ENCODE peak calls at places on chromosome 4, in four cellular contexts. L, I, A and M are unnamed samples.
A peak's percentile ranks its signal among the peaks of the same experiment; 100 is the strongest.

GRCh38 chr4:41644288-41644914 is 104.1 kb downstream of the PHOX2B start:
- DNase-seq in L (peak; percentile 86), I (peak; percentile 61), A (peak; percentile 57), M (peak; percentile 35)

GRCh38 chr4:150495550-150495949 is 86.4 kb upstream of the MAB21L2 start:
- DNase-seq in L (peak; percentile 3), I (no peak), A (no peak), M (no peak)

GRCh38 chr4:75172551-75172950 is 239.6 kb downstream of the PARM1 start:
- DNase-seq in L (no peak), I (no peak), A (no peak), M (no peak)

GRCh38 chr4:3252831-3253641 is 4.1 kb downstream of the MSANTD1 start:
- DNase-seq in L (no peak), I (peak; percentile 24), A (no peak), M (no peak)

GRCh38 chr4:147860960-147861359 is 129.1 kb downstream of the ARHGAP10 start:
- DNase-seq in L (no peak), I (no peak), A (no peak), M (no peak)

GRCh38 chr4:109559625-109559982 is 442 bp upstream of the MCUB start:
- DNase-seq in L (no peak), I (peak; percentile 40), A (no peak), M (peak; percentile 38)

GRCh38 chr4:105520819-105521790 is 31.3 kb upstream of the ARHGEF38 start:
- DNase-seq in L (peak; percentile 63), I (no peak), A (peak; percentile 42), M (peak; percentile 53)

GRCh38 chr4:6750302-6751221 is 32.0 kb upstream of the KIAA0232 start:
- DNase-seq in L (no peak), I (no peak), A (no peak), M (no peak)

GRCh38 chr4:98527528-98527927 is 130.9 kb downstream of the TSPAN5 start:
- DNase-seq in L (peak; percentile 62), I (no peak), A (no peak), M (no peak)

GRCh38 chr4:33998204-33998603 is 2246.1 kb downstream of the ARAP2 start:
- DNase-seq in L (no peak), I (no peak), A (peak; percentile 4), M (no peak)

GRCh38 chr4:1137850-1138249 is 24.5 kb upstream of the RNF212 start:
- DNase-seq in L (no peak), I (no peak), A (no peak), M (no peak)

GRCh38 chr4:2712261-2712842 is 43.8 kb downstream of the TNIP2 start:
- DNase-seq in L (peak; percentile 20), I (no peak), A (peak; percentile 19), M (no peak)

GRCh38 chr4:78671812-78672440 is 104.2 kb upstream of the BMP2K start:
- DNase-seq in L (no peak), I (no peak), A (no peak), M (no peak)
- H3K27ac ChIP-seq in L (no peak overlapping the region), I (no peak overlapping the region), A (no peak overlapping the region), M (no peak overlapping the region)

GRCh38 chr4:139851639-139852038 is 186.0 kb downstream of the MGST2 start:
- DNase-seq in L (no peak), I (no peak), A (no peak), M (no peak)

GRCh38 chr4:139851133-139851532 is 185.5 kb downstream of the MGST2 start:
- DNase-seq in L (no peak), I (no peak), A (no peak), M (no peak)

GRCh38 chr4:139849219-139849618 is 183.6 kb downstream of the MGST2 start:
- DNase-seq in L (no peak), I (no peak), A (no peak), M (no peak)

GRCh38 chr4:139853309-139853708 is 187.7 kb downstream of the MGST2 start:
- DNase-seq in L (no peak), I (no peak), A (no peak), M (no peak)

GRCh38 chr4:139852612-139853269 is 187.1 kb downstream of the MGST2 start:
- DNase-seq in L (no peak), I (no peak), A (no peak), M (no peak)
- TF ChIP-seq CTCF in L (no peak), I (no peak), A (no peak), M (no peak)

GRCh38 chr4:37632836-37633235 is 53.3 kb downstream of the RELL1 start:
- DNase-seq in L (no peak), I (no peak), A (no peak), M (no peak)

GRCh38 chr4:37631551-37631950 is 54.6 kb downstream of the RELL1 start:
- DNase-seq in L (no peak), I (peak; percentile 35), A (peak; percentile 29), M (no peak)

GRCh38 chr4:37635155-37635554 is 51.0 kb downstream of the RELL1 start:
- DNase-seq in L (no peak), I (no peak), A (no peak), M (no peak)

GRCh38 chr4:37629713-37630112 is 56.5 kb downstream of the RELL1 start:
- DNase-seq in L (no peak), I (no peak), A (no peak), M (no peak)

DNA sequence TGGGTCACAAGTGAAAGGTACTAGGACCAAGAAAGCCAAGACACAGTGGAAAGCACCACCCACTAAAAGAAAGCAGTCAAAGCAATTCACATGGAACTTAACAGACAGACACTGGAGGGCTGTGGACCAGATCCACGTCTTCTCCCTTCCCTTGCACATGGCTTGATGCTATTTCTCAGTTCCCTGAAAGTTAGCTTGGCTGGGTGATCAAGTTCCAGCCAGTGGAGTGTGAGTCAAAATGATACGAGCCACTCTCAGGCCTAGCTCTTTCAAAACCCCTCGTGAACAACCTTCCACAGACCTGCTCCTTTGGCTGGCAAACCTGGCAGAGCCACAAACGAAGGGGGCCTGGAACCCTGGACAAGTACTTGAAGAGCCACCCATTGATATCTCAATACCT is 52.0 kb downstream of the RELL1 start:
- DNase-seq in L (no peak), I (no peak), A (no peak), M (no peak)
- H3K27ac ChIP-seq in L (no peak overlapping the region), I (no peak overlapping the region), A (no peak overlapping the region), M (no peak overlapping the region)

GRCh38 chr4:154858166-154858565 is 77.1 kb downstream of the RBM46 start:
- DNase-seq in L (no peak), I (no peak), A (no peak), M (no peak)

DNA sequence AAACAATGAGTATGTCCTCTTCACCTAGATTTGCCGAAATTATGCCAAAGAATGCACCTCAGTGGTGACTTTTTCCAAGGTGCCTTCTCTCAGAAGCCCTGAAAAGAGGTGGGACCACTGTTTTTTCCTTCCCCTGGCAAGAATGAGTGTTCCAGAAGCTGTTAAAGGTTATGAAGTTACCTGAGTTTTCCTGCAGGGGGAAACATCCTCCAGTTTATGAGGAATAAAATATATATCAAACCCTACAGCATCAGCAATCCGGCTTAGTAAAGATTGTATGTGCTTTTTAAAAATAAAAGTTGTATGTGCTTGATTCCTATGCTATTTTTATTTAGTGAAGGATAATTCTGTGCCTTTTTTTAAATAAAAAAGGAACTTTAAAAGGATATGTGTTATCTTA is 73.3 kb downstream of the RBM46 start:
- DNase-seq in L (peak; percentile 8), I (no peak), A (no peak), M (peak; percentile 23)
- TF ChIP-seq CTCF in L (peak; percentile 41), I (no peak), A (peak; percentile 16), M (peak; percentile 19)

DNA sequence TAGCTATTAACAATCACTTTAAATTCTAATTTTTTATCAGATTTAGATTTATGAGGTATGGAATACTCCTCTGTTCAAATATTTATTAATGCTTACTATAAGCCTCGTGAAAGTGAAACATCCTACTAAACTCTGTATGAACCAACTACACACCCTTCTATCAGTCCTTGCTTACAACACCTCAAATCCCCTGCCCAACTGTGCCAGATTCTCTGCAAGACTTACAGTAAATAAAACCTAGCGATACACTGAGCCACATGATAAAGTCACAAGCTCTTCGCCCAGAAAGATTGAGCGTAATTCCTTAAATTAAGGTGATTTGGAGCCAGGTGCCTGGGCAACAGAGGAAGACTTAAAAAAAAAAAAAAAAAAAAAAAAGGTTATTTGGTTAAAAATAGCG is 17.3 kb upstream of the C4orf36 start:
- DNase-seq in L (no peak), I (no peak), A (no peak), M (no peak)
- H3K27ac ChIP-seq in L (no peak overlapping the region), I (no peak overlapping the region), A (no peak overlapping the region), M (no peak overlapping the region)

GRCh38 chr4:65880594-65880993 is 210.3 kb upstream of the EPHA5 start:
- DNase-seq in L (no peak), I (no peak), A (peak; percentile 0), M (no peak)
- TF ChIP-seq CTCF in L (no peak), I (no peak), A (no peak), M (no peak)